ENCODE peak calls at places on chromosomes 4 and X, in ten cellular contexts. G is A549, O is ovary, K is heart left ventricle, M is prostate gland, H is esophagus squamous epithelium, L is gastrocnemius medialis, D is sigmoid colon, Q is breast epithelium, E is tibial nerve. F is an unnamed sample.

GRCh38 chr4:150033937-150034336 is 44.3 kb upstream of the DCLK2 start:
- DNase-seq in M (no peak), Q (no peak), K (no peak), L (no peak), G (no peak), O (no peak), D (no peak), E (no peak), H (no peak), F (no peak)

GRCh38 chr4:140755811-140756291 is 334 bp downstream of the TBC1D9 start:
- DNase-seq in Q (peak), E (no peak), O (peak), L (no peak), G (peak), D (peak), K (peak), M (peak), H (no peak), F (peak)

GRCh38 chr4:152729466-152729865 is 49.7 kb upstream of the TMEM154 start:
- DNase-seq in H (no peak), M (no peak), Q (no peak), L (no peak), D (no peak), O (no peak), K (no peak), G (no peak), E (no peak), F (no peak)

GRCh38 chr4:145044341-145044740 is 53.7 kb downstream of the ANAPC10 start:
- DNase-seq in D (no peak), Q (no peak), O (no peak), K (no peak), G (no peak), L (no peak), M (no peak), E (no peak), H (no peak), F (no peak)

GRCh38 chrX:115949900-115950822 is 220.4 kb upstream of the AGTR2 start:
- DNase-seq in H (no peak), M (no peak), D (no peak), L (no peak), Q (peak), E (no peak), G (no peak), O (peak), K (no peak), F (no peak)

GRCh38 chr4:174681723-174682300 is 147.2 kb downstream of the GLRA3 start:
- DNase-seq in L (no peak), D (no peak), M (no peak), G (peak), H (no peak), E (no peak), Q (no peak), K (no peak), O (no peak), F (no peak)

GRCh38 chrX:15738686-15739016 is 581 bp downstream of the CA5B start:
- DNase-seq in L (no peak), O (no peak), K (no peak), Q (no peak), D (no peak), H (no peak), E (no peak), G (no peak), M (no peak), F (no peak)

GRCh38 chr4:165027762-165028402 is 3.9 kb upstream of the TRIM60 start:
- DNase-seq in K (no peak), M (no peak), Q (no peak), D (no peak), H (no peak), L (no peak), E (no peak), G (no peak), O (no peak), F (no peak)

GRCh38 chrX:153974726-153975286 is 2.3 kb downstream of the TMEM187 start:
- DNase-seq in G (no peak), Q (no peak), M (no peak), E (no peak), O (no peak), H (no peak), D (no peak), L (no peak), K (no peak), F (no peak)

GRCh38 chrX:9240956-9241355 is 207.0 kb upstream of the FAM9B start:
- DNase-seq in L (no peak), K (no peak), D (no peak), G (no peak), O (no peak), M (no peak), Q (no peak), E (no peak), H (no peak), F (no peak)

GRCh38 chr4:85406185-85406584 is 68.8 kb upstream of the ARHGAP24 start:
- DNase-seq in Q (no peak), K (no peak), L (no peak), O (no peak), H (no peak), D (no peak), G (no peak), M (no peak), E (no peak), F (no peak)

GRCh38 chr4:72701987-72702819 is 133.2 kb upstream of the ADAMTS3 start:
- DNase-seq in G (peak), D (no peak), Q (no peak), O (no peak), H (no peak), K (no peak), E (no peak), M (peak), L (no peak), F (no peak)

GRCh38 chrX:154378059-154378798 is 866 bp upstream of the EMD start:
- DNase-seq in G (peak), D (peak), H (no peak), E (no peak), L (peak), M (no peak), Q (peak), O (peak), K (peak), F (peak)

GRCh38 chr4:183342541-183343533 is 20.6 kb upstream of the CLDN24 start:
- DNase-seq in K (no peak), Q (no peak), L (no peak), E (no peak), M (no peak), H (no peak), D (no peak), O (no peak), G (no peak), F (peak)

DNA sequence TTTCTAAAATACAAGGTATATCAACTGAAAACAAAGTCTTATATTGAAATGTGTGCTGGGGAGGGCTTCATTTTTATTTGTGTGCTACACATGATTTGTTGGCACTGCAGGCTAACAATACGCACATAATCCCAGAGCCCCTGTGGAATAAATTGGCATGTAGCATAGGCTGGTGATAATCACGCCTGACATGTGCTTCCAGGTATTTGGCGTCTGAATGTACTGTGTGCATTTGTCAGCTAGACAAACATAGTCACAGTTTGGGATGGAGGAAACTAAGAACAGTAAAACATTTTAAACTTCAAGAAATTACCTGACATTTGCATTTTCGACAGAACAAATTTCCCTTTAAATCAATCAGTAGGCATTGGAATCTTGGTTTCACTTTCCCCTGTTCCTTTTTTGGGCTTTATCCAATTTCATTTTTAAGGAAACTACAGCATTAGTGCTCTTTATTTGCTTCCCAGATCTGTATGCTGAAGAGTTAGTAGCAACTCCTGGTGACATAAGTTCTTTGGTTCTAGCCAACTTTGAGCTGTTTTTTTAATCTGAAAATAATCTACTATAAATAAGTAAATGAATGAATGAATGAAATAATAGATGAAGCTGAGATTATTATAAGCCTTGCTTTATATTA is 472.3 kb downstream of the PDHA2 start:
- DNase-seq in L (no peak), Q (no peak), M (no peak), E (no peak), D (no peak), H (no peak), G (no peak), K (no peak), O (no peak), F (no peak)
- H3K4me3 ChIP-seq in L (no peak), Q (peak), M (no peak), E (no peak), D (no peak), H (peak), G (no peak), K (peak), O (no peak), F (no peak)

GRCh38 chr4:24179201-24179840 is 289.5 kb upstream of the PPARGC1A start:
- DNase-seq in H (no peak), O (no peak), E (no peak), M (no peak), D (no peak), K (no peak), G (no peak), L (no peak), Q (no peak), F (no peak)

GRCh38 chr4:24169956-24170355 is 280.1 kb upstream of the PPARGC1A start:
- DNase-seq in M (no peak), Q (no peak), L (no peak), K (no peak), D (no peak), E (no peak), G (no peak), H (no peak), O (no peak), F (no peak)

GRCh38 chr4:24172406-24172805 is 282.6 kb upstream of the PPARGC1A start:
- DNase-seq in M (no peak), G (no peak), H (no peak), E (no peak), D (no peak), Q (no peak), O (no peak), K (no peak), L (no peak), F (no peak)

GRCh38 chr4:24175707-24176106 is 285.9 kb upstream of the PPARGC1A start:
- DNase-seq in L (no peak), K (no peak), O (no peak), G (no peak), M (no peak), D (no peak), E (no peak), Q (no peak), H (no peak), F (no peak)

DNA sequence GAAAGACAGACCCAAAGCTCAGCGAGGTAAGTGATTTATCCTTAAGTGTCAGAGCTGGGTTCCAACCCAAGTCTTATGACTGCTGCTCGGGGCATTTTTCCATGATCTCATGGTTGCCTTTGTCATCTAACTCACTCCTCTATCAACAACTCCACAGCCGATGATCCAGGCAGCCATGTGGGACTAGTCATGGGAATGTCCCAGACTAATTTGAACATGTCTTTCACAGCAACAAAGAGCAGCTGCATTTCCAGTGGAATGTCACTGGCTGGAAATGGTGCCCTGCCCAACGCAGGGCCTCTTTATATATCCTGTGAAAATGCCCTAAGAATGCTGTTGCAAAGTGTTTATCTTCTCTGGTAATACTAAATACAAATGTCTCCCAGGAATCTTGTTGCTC is 284.8 kb upstream of the PPARGC1A start:
- DNase-seq in K (no peak), G (no peak), O (no peak), L (no peak), E (no peak), M (no peak), D (no peak), Q (no peak), H (no peak), F (no peak)
- TF ChIP-seq POLR2A in K (no peak), G (no peak), O (no peak), L (no peak), E (no peak), M (no peak), D (no peak), Q (no peak), H (no peak), F (no peak)

DNA sequence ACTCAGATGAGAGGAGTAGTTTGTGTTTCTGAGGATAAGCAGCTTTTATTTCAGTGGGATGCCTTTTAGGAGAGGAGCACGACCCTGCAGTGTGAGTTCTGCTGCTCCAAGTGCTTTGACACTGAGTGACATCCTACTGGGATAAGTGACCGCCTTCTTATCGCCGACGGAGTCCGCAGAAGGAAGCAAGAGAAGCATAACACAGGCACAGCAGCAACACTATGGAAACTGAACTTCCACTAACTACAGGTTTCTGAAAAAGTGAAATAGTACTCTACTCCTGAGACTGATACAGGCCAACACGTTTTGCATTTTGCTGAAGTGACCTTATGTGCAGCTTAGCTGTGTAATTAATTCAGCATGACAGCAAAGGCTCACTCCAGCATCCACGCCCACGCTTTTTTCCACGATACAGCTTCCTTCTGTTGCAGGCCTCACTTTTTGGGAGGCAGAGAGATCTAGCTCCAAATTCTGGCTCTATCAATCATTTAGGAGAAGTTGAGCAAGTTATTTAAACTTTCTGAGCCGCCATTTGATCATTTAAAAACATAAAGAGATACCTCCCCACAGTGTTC is 160.4 kb downstream of the AFAP1 start:
- DNase-seq in Q (no peak), G (no peak), M (no peak), O (no peak), L (no peak), D (peak), H (no peak), E (no peak), K (no peak), F (peak)
- H3K4me3 ChIP-seq in Q (no peak), G (no peak), M (no peak), O (no peak), L (no peak), D (peak), H (peak), E (peak), K (peak), F (no peak)

DNA sequence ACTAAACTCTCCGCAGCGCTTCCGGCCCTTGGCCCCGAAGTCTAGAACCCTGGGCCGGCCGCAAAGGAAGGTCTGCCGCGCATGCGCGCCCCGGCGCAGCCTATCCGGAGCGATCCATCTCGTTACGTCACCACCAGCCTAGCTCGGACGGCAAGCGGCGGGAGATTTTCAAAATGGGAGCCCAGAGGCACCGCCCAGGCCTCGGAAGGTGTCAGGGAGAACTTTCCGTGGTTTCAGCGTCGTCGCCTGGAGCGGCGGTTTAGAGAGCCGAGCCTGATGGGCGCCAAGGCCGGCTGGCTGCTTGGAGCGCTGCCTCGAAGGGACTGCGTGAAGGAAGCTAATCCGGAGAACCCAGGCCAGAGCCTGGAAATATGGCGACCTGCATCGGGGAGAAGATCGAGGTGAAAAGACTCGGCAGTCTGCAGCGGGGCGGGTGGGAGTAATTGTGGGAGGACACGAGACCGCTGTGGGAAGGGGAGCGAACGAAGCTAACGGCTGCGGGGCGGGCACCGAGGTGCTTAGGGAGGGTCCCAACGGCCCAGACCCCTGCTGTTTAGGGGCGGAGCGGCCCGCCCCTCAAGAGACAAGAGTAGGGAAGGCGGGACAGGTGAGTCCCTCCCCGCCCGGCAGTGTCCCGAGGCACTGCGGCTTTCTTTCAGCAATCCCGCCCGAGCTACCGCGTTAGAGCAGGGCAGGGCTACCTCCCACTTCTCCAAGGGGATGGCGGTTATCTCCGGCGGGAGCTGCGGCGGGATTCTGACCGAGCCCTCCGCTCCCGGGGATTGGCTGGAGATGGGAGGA is at the start of gene PLK4:
- DNase-seq in K (peak), O (peak), E (peak), H (peak), M (peak), D (peak), Q (peak), G (peak), L (peak), F (peak)
- TF ChIP-seq POLR2A in K (no peak), O (no peak), E (no peak), H (no peak), M (peak), D (no peak), Q (peak), G (no peak), L (peak), F (no peak)

GRCh38 chrX:44162964-44163475 is 180.5 kb downstream of the EFHC2 start:
- DNase-seq in D (no peak), L (no peak), Q (no peak), G (no peak), E (no peak), M (no peak), H (no peak), O (no peak), K (no peak), F (no peak)
- H3K4me3 ChIP-seq in D (no peak), L (no peak), Q (no peak), G (no peak), E (no peak), M (no peak), H (no peak), O (no peak), K (no peak), F (no peak)

GRCh38 chr4:143559757-143560147 is 46.2 kb downstream of the SMARCA5 start:
- DNase-seq in L (no peak), G (no peak), H (no peak), M (no peak), E (no peak), D (peak), Q (no peak), K (peak), O (no peak), F (no peak)

GRCh38 chr4:143558286-143558685 is 44.8 kb downstream of the SMARCA5 start:
- DNase-seq in O (no peak), Q (no peak), D (no peak), H (no peak), E (no peak), L (no peak), G (no peak), K (no peak), M (no peak), F (no peak)

GRCh38 chr4:143555676-143556075 is 42.2 kb downstream of the SMARCA5 start:
- DNase-seq in M (no peak), G (no peak), D (no peak), K (no peak), L (no peak), Q (no peak), H (no peak), E (no peak), O (no peak), F (no peak)

GRCh38 chr4:143554728-143555597 is 41.5 kb downstream of the SMARCA5 start:
- DNase-seq in G (no peak), H (no peak), D (no peak), O (no peak), K (no peak), L (no peak), Q (no peak), M (no peak), E (no peak), F (no peak)

DNA sequence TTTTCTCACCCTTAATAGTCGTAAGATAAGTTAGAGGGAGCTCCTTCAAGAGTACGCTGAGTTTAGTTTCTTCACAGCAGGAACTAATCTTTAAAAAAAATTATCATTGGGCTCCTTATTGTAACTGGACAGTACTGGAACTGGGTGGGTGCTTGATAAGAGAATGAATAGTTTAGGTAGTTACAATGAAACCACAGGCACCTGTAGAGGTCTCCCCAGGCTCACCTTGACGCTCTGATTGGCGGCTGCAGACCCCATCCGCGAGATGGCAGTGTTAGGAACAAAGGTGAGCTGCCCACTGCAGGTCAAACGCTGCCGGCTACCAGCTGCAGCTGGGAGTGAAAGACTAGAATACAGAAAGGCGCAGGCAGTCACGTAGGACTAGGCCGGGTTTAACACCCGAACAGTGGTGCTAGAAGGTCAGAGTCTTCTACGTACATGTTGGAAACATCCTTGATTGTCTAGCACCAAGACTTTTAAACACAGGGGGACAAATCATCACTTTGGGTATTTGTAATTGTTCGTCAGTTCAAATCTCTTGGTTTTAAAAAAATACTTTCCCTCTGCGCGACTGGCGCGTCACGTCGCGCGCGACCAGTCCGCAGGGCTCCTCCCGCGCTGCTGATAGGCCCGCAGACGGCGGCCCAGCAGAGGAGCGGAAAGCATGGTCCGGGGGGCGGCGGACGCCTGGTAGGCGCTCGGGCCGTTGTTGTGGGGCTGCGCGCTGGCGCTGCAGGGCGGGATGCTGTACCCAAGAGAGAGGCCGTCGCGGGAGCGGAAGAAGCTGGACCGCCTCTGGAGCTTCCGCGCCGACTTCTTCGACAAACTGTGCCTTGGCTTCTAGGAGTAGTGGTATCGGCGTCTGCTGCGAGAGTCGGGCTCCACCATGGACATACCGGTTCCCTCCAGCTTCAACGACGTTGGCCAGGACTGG is 45.6 kb downstream of the SMARCA5 start:
- DNase-seq in O (peak), D (peak), M (peak), H (no peak), K (peak), L (peak), G (peak), Q (peak), E (peak), F (peak)
- TF ChIP-seq POLR2A in O (no peak), D (no peak), M (no peak), H (no peak), K (no peak), L (no peak), G (no peak), Q (no peak), E (no peak), F (no peak)

GRCh38 chrX:51494409-51494808 is 2.0 kb downstream of the NUDT11 start:
- DNase-seq in M (no peak), E (no peak), Q (no peak), D (no peak), G (no peak), K (no peak), O (no peak), H (no peak), L (no peak), F (no peak)

GRCh38 chrX:51496501-51497291 is at the start of gene NUDT11:
- DNase-seq in E (peak), G (peak), Q (peak), H (no peak), D (peak), M (peak), L (no peak), O (peak), K (peak), F (peak)
- H3K4me3 ChIP-seq in E (peak), G (peak), Q (peak), H (peak), D (peak), M (peak), L (peak), O (peak), K (peak), F (peak)

GRCh38 chrX:48695925-48696300 is 621 bp upstream of the SUV39H1 start:
- DNase-seq in G (peak), H (no peak), O (no peak), Q (no peak), E (no peak), K (no peak), L (no peak), M (no peak), D (no peak), F (no peak)
- TF ChIP-seq POLR2A in G (no peak), H (no peak), O (no peak), Q (no peak), E (no peak), K (no peak), L (no peak), M (no peak), D (no peak), F (no peak)

F was measured in upper lobe of left lung.